ENCODE peak calls at places on chromosomes 5 and 9, in seven cellular contexts. T is A549, L is SK-N-SH, O is HCT116, D is GM23338, Q is HepG2, V is Panc1. F is an unnamed sample.

GRCh38 chr9:4090491-4090890 is 209.4 kb downstream of the GLIS3 start:
- DNase-seq in V (no peak), Q (no peak), O (no peak), T (peak), D (peak), L (no peak), F (no peak)

GRCh38 chr9:72577212-72577753 is 55.9 kb downstream of the TMC1 start:
- DNase-seq in V (no peak), T (peak), O (peak), L (no peak), D (no peak), Q (no peak), F (no peak)

GRCh38 chr9:105330755-105331154 is 86.3 kb downstream of the SLC44A1 start:
- DNase-seq in D (no peak), Q (peak), T (no peak), O (no peak), V (no peak), L (no peak), F (no peak)

GRCh38 chr9:92968081-92968480 is 20.8 kb downstream of the FGD3 start:
- DNase-seq in T (no peak), L (no peak), Q (no peak), V (no peak), O (no peak), D (no peak), F (no peak)

GRCh38 chr5:58579781-58580180 is 3.1 kb upstream of the RAB3C start:
- DNase-seq in V (no peak), O (no peak), D (no peak), T (no peak), Q (no peak), L (no peak), F (no peak)

GRCh38 chr9:132798817-132799790 is 79.0 kb downstream of the AK8 start:
- DNase-seq in T (no peak), O (no peak), V (no peak), L (peak), Q (peak), D (peak), F (peak)

GRCh38 chr5:151070449-151070848 is 10.4 kb downstream of the TNIP1 start:
- DNase-seq in O (no peak), T (no peak), V (no peak), D (no peak), Q (no peak), L (no peak), F (no peak)

GRCh38 chr9:4829956-4830355 is 37.2 kb downstream of the RCL1 start:
- DNase-seq in L (no peak), T (no peak), D (no peak), V (no peak), Q (no peak), O (no peak), F (no peak)

GRCh38 chr9:31776471-31776870 is 608.0 kb upstream of the ACO1 start:
- DNase-seq in L (no peak), T (no peak), V (no peak), O (no peak), D (no peak), Q (no peak), F (no peak)

GRCh38 chr5:142422426-142422825 is 97.6 kb upstream of the SPRY4 start:
- DNase-seq in T (no peak), Q (no peak), L (no peak), D (no peak), O (no peak), V (no peak), F (no peak)

GRCh38 chr9:134607971-134608370 is 33.6 kb upstream of the COL5A1 start:
- DNase-seq in L (no peak), V (no peak), Q (no peak), O (no peak), D (no peak), T (no peak), F (no peak)

GRCh38 chr5:154236-154635 is 37.1 kb upstream of the LRRC14B start:
- DNase-seq in O (no peak), V (no peak), Q (no peak), T (no peak), D (no peak), L (no peak), F (no peak)

GRCh38 chr9:99042620-99043019 is 62.3 kb upstream of the TGFBR1 start:
- DNase-seq in T (no peak), V (no peak), Q (no peak), D (no peak), O (no peak), L (no peak), F (no peak)

GRCh38 chr9:97848582-97849237 is 4.3 kb upstream of the FOXE1 start:
- DNase-seq in L (no peak), T (no peak), D (peak), V (no peak), O (no peak), Q (no peak), F (peak)

GRCh38 chr5:57324159-57324558 is 150.3 kb downstream of the GPBP1 start:
- DNase-seq in Q (no peak), T (no peak), D (no peak), O (no peak), V (no peak), L (no peak), F (no peak)

GRCh38 chr5:128711216-128711615 is 173.2 kb upstream of the FBN2 start:
- DNase-seq in D (no peak), L (no peak), T (no peak), O (no peak), V (no peak), Q (no peak), F (no peak)

GRCh38 chr5:132391870-132392269 is 22.4 kb downstream of the SLC22A5 start:
- DNase-seq in D (no peak), L (no peak), T (no peak), Q (no peak), V (no peak), O (no peak), F (no peak)

GRCh38 chr5:78295035-78295961 is 800 bp upstream of the AP3B1 start:
- DNase-seq in O (peak), L (peak), Q (peak), V (no peak), T (peak), D (peak), F (no peak)

GRCh38 chr5:159211712-159212111 is 2.4 kb upstream of the RNF145 start:
- DNase-seq in L (peak), T (no peak), V (no peak), Q (no peak), D (no peak), O (no peak), F (no peak)

GRCh38 chr5:1050449-1051365 is 42.1 kb downstream of the NKD2 start:
- DNase-seq in D (peak), V (no peak), Q (no peak), O (no peak), T (no peak), L (peak), F (no peak)

GRCh38 chr5:166562246-166562645 is 1729.2 kb upstream of the WWC1 start:
- DNase-seq in O (no peak), Q (no peak), D (peak), L (no peak), V (no peak), T (no peak), F (peak)

GRCh38 chr5:149011084-149011483 is 51.8 kb downstream of the SH3TC2 start:
- DNase-seq in D (no peak), Q (no peak), O (no peak), V (no peak), L (no peak), T (peak), F (no peak)

GRCh38 chr9:90308746-90309145 is 333.9 kb downstream of the DIRAS2 start:
- DNase-seq in Q (no peak), D (no peak), V (no peak), O (no peak), L (no peak), T (no peak), F (no peak)

GRCh38 chr9:31733166-31733565 is 651.3 kb upstream of the ACO1 start:
- DNase-seq in O (no peak), V (no peak), Q (no peak), T (no peak), L (no peak), D (no peak), F (no peak)

GRCh38 chr5:169716287-169716686 is 79.2 kb downstream of the DOCK2 start:
- DNase-seq in Q (no peak), L (no peak), T (no peak), V (no peak), O (no peak), D (no peak), F (no peak)

GRCh38 chr5:61313960-61314681 is 17.9 kb upstream of the ZSWIM6 start:
- DNase-seq in Q (no peak), T (peak), V (peak), L (no peak), O (no peak), D (no peak), F (no peak)

GRCh38 chr5:76145945-76146344 is 62.8 kb downstream of the SV2C start:
- DNase-seq in D (peak), O (peak), T (peak), L (no peak), Q (peak), V (no peak), F (peak)

GRCh38 chr9:68999393-69000105 is 14.4 kb downstream of the PRKACG start:
- DNase-seq in Q (peak), O (peak), V (peak), L (peak), T (peak), D (peak), F (peak)

GRCh38 chr5:2317540-2317939 is 433.9 kb downstream of the IRX2 start:
- DNase-seq in V (no peak), L (no peak), O (no peak), D (no peak), T (no peak), Q (no peak), F (no peak)

DNA sequence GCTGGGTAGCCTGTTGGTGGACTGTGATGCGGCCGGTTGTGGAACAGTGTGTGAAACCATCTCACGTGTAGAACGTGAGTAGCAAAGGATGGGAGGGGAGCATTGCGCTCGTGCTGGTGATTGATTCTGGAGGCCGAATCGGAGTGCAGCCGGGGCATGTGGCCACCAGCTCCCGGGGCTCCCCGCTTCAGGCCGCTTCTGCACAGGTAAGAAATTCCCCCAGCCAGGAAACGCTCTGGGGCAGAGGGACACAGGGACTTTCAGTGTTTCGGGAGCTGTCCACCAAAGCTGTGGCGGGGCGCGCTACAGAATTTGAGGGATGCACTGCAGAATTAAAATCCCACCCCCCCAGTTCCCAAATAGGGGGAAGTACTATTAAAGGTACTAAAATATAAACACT is 41.9 kb downstream of the LAMC3 start:
- DNase-seq in T (no peak), Q (no peak), L (no peak), O (no peak), D (no peak), V (no peak), F (no peak)
- TF ChIP-seq REST in T (no peak), Q (no peak), L (no peak), O (no peak), D (no peak), V (no peak), F (no peak)

GRCh38 chr9:126452036-126452595 is 125.5 kb downstream of the MVB12B start:
- DNase-seq in O (no peak), Q (no peak), L (no peak), D (no peak), T (no peak), V (no peak), F (no peak)
- TF ChIP-seq REST in O (no peak), Q (no peak), L (no peak), D (no peak), T (no peak), V (no peak), F (no peak)

GRCh38 chr5:13662646-13663045 is 281.8 kb downstream of the DNAH5 start:
- DNase-seq in T (no peak), O (no peak), D (no peak), V (no peak), L (no peak), Q (no peak), F (no peak)

GRCh38 chr5:13658761-13659160 is 285.7 kb downstream of the DNAH5 start:
- DNase-seq in Q (no peak), O (no peak), T (no peak), L (no peak), D (no peak), V (no peak), F (no peak)

GRCh38 chr5:13660072-13660471 is 284.4 kb downstream of the DNAH5 start:
- DNase-seq in Q (no peak), L (no peak), O (no peak), T (peak), D (peak), V (no peak), F (no peak)

GRCh38 chr5:13659391-13659790 is 285.1 kb downstream of the DNAH5 start:
- DNase-seq in D (peak), L (no peak), O (no peak), Q (no peak), V (no peak), T (no peak), F (no peak)

DNA sequence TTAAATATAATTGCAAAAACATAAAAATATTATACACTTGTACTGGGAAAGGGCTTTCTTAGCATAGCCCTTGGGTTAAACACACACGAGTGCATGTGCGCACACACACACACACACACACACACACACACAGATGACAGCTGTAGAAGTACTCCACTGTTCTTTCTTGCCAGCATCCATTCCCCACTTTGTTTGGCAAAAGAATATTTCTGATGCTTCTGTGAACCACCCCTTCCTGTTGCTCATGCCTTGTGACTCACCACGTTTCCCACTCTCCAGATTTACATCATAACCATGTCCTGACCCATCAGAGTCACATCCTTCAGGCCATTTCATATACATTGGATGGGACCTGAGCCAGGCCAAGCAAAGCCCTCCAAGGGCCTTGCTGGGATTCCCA is 280.1 kb downstream of the DNAH5 start:
- DNase-seq in V (no peak), L (no peak), Q (no peak), D (no peak), T (peak), O (no peak), F (no peak)
- TF ChIP-seq REST in V (no peak), L (no peak), Q (no peak), D (no peak), T (no peak), O (no peak), F (no peak)

GRCh38 chr5:59584858-59585846 is 308.4 kb downstream of the PDE4D start:
- DNase-seq in O (no peak), T (no peak), L (no peak), V (no peak), Q (no peak), D (no peak), F (no peak)

GRCh38 chr5:59588922-59589321 is 304.6 kb downstream of the PDE4D start:
- DNase-seq in Q (no peak), D (no peak), O (no peak), T (peak), V (no peak), L (no peak), F (no peak)

GRCh38 chr5:59587489-59588337 is 305.8 kb downstream of the PDE4D start:
- DNase-seq in D (peak), Q (no peak), L (peak), T (peak), O (no peak), V (no peak), F (no peak)

GRCh38 chr5:59583810-59584562 is 309.5 kb downstream of the PDE4D start:
- DNase-seq in D (no peak), L (no peak), V (no peak), O (no peak), Q (no peak), T (peak), F (no peak)

GRCh38 chr5:59586811-59587340 is 306.6 kb downstream of the PDE4D start:
- DNase-seq in V (no peak), Q (no peak), D (no peak), L (no peak), O (no peak), T (no peak), F (no peak)
- TF ChIP-seq REST in V (no peak), Q (no peak), D (no peak), L (no peak), O (no peak), T (no peak), F (no peak)

GRCh38 chr9:15133488-15133887 is 173.5 kb downstream of the TTC39B start:
- DNase-seq in Q (peak), L (no peak), T (no peak), O (no peak), V (no peak), D (no peak), F (no peak)

GRCh38 chr9:15127831-15128230 is 179.2 kb downstream of the TTC39B start:
- DNase-seq in D (no peak), Q (no peak), L (no peak), V (no peak), O (no peak), T (no peak), F (no peak)

GRCh38 chr9:15135167-15135792 is 171.7 kb downstream of the TTC39B start:
- DNase-seq in D (peak), O (peak), Q (peak), T (peak), V (no peak), L (peak), F (peak)

GRCh38 chr9:15136646-15137045 is 170.4 kb downstream of the TTC39B start:
- DNase-seq in V (no peak), L (no peak), O (peak), D (peak), Q (no peak), T (peak), F (no peak)

DNA sequence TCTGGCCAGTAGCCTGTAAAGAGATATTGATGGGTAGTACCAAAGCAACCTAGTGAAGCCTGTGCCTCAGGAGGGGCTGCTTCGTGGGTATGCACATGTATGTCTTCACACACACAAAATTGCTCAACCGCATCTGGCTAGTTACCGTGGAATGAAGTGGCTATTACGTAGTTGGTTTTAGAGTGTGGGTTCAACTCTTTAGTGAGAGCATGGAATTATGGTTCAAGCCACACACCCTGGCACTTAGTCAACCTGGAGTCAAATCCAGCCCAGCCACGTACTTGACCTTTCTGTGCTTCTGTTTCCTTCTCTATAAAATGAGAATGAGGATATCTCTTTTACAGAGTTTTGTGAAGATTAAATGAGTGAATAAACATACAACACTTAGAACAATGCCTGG is 174.9 kb downstream of the TTC39B start:
- DNase-seq in O (no peak), D (no peak), L (no peak), Q (no peak), T (no peak), V (no peak), F (no peak)
- TF ChIP-seq REST in O (no peak), D (no peak), L (no peak), Q (no peak), T (no peak), V (no peak), F (no peak)

GRCh38 chr9:26264709-26265601 is 586.7 kb upstream of the TUSC1 start:
- DNase-seq in V (no peak), Q (no peak), L (no peak), T (peak), O (no peak), D (no peak), F (no peak)
- TF ChIP-seq REST in V (no peak), Q (no peak), L (no peak), T (no peak), O (no peak), D (no peak), F (no peak)

GRCh38 chr5:55241756-55242155 is 8.3 kb upstream of the CCNO start:
- DNase-seq in L (no peak), V (no peak), T (no peak), O (no peak), Q (no peak), D (peak), F (no peak)
- TF ChIP-seq REST in L (no peak), V (no peak), T (no peak), O (no peak), Q (no peak), D (no peak), F (no peak)

GRCh38 chr9:129509508-129509907 is 111.4 kb downstream of the C9orf50 start:
- DNase-seq in L (no peak), V (no peak), T (peak), O (no peak), D (no peak), Q (no peak), F (no peak)
- TF ChIP-seq REST in L (no peak), V (no peak), T (no peak), O (no peak), D (no peak), Q (no peak), F (no peak)

GRCh38 chr5:13921573-13921972 is 22.9 kb downstream of the DNAH5 start:
- DNase-seq in V (no peak), L (no peak), Q (no peak), O (no peak), T (no peak), D (no peak), F (no peak)
- TF ChIP-seq REST in V (no peak), L (no peak), Q (no peak), O (no peak), T (no peak), D (no peak), F (no peak)

GRCh38 chr9:87213948-87214347 is 266.6 kb upstream of the GAS1 start:
- DNase-seq in D (no peak), V (no peak), Q (no peak), T (no peak), O (no peak), L (no peak), F (no peak)
- TF ChIP-seq REST in D (no peak), V (no peak), Q (no peak), T (no peak), O (no peak), L (no peak), F (no peak)

F was measured in HL-60.